ENCODE peak calls at places on chromosome 10, in four cellular contexts. One of them, this sample, is unnamed.

GRCh38 chr10:78774999-78775711 is 293.6 kb upstream of the ZMIZ1 start:
- DNase-seq in HuH-7.5: peak
- DNase-seq in fibroblast of lung: peak
- DNase-seq in SJSA1: peak
- DNase-seq in this sample: no peak

GRCh38 chr10:121541450-121541849 is 56.8 kb downstream of the FGFR2 start:
- DNase-seq in HuH-7.5: no peak
- DNase-seq in fibroblast of lung: no peak
- DNase-seq in SJSA1: no peak
- DNase-seq in this sample: no peak

GRCh38 chr10:23064288-23065114 is 30.9 kb upstream of the MSRB2 start:
- DNase-seq in HuH-7.5: no peak
- DNase-seq in fibroblast of lung: no peak
- DNase-seq in SJSA1: no peak
- DNase-seq in this sample: no peak

GRCh38 chr10:73865459-73866442 is 8.6 kb downstream of the CAMK2G start:
- DNase-seq in HuH-7.5: no peak
- DNase-seq in fibroblast of lung: no peak
- DNase-seq in SJSA1: no peak
- DNase-seq in this sample: peak

GRCh38 chr10:70430489-70431445 is 10.7 kb downstream of the NODAL start:
- DNase-seq in HuH-7.5: no peak
- DNase-seq in fibroblast of lung: peak
- DNase-seq in SJSA1: no peak
- DNase-seq in this sample: no peak

GRCh38 chr10:107880185-107880584 is 715.7 kb upstream of the SORCS1 start:
- DNase-seq in HuH-7.5: no peak
- DNase-seq in fibroblast of lung: no peak
- DNase-seq in SJSA1: no peak
- DNase-seq in this sample: no peak

GRCh38 chr10:114520453-114520852 is 116.2 kb upstream of the AFAP1L2 start:
- DNase-seq in HuH-7.5: no peak
- DNase-seq in fibroblast of lung: peak
- DNase-seq in SJSA1: peak
- DNase-seq in this sample: no peak

GRCh38 chr10:71357792-71358265 is 38.8 kb downstream of the SLC29A3 start:
- DNase-seq in HuH-7.5: no peak
- DNase-seq in fibroblast of lung: peak
- DNase-seq in SJSA1: no peak
- DNase-seq in this sample: no peak

GRCh38 chr10:132684164-132684891 is 101.6 kb downstream of the NKX6-2 start:
- DNase-seq in HuH-7.5: no peak
- DNase-seq in fibroblast of lung: peak
- DNase-seq in SJSA1: peak
- DNase-seq in this sample: no peak

GRCh38 chr10:17768957-17769356 is 17.0 kb downstream of the TMEM236 start:
- DNase-seq in HuH-7.5: no peak
- DNase-seq in fibroblast of lung: peak
- DNase-seq in SJSA1: no peak
- DNase-seq in this sample: no peak

GRCh38 chr10:18359839-18360238 is 219.6 kb downstream of the CACNB2 start:
- DNase-seq in HuH-7.5: no peak
- DNase-seq in fibroblast of lung: no peak
- DNase-seq in SJSA1: no peak
- DNase-seq in this sample: no peak

GRCh38 chr10:117535045-117535751 is 7.3 kb upstream of the EMX2 start:
- DNase-seq in HuH-7.5: no peak
- DNase-seq in fibroblast of lung: no peak
- DNase-seq in SJSA1: no peak
- DNase-seq in this sample: peak

GRCh38 chr10:106942035-106942662 is 222.4 kb downstream of the SORCS1 start:
- DNase-seq in HuH-7.5: no peak
- DNase-seq in fibroblast of lung: no peak
- DNase-seq in SJSA1: no peak
- DNase-seq in this sample: no peak

GRCh38 chr10:98254234-98254858 is 13.6 kb downstream of the LOXL4 start:
- DNase-seq in HuH-7.5: no peak
- DNase-seq in fibroblast of lung: no peak
- DNase-seq in SJSA1: no peak
- DNase-seq in this sample: no peak

This sample was measured in endothelial cell.